ENCODE peak calls at places on chromosomes 5 and 9, in five cellular contexts. One of them, this sample, is unnamed.

GRCh38 chr5:150033334-150033733 is 32.8 kb downstream of the HMGXB3 start:
- DNase-seq in BE2C: no peak
- DNase-seq in PC-3: no peak
- DNase-seq in Calu3: no peak
- DNase-seq in GM13977: no peak
- DNase-seq in this sample: no peak

GRCh38 chr5:175025046-175025445 is 300.7 kb downstream of the MSX2 start:
- DNase-seq in BE2C: no peak
- DNase-seq in PC-3: peak
- DNase-seq in Calu3: no peak
- DNase-seq in GM13977: no peak
- DNase-seq in this sample: no peak

GRCh38 chr5:143002459-143003327 is 232.5 kb downstream of the ARHGAP26 start:
- DNase-seq in BE2C: no peak
- DNase-seq in PC-3: peak
- DNase-seq in Calu3: peak
- DNase-seq in GM13977: peak
- DNase-seq in this sample: no peak

GRCh38 chr9:133242241-133242640 is 32.8 kb downstream of the ABO start:
- DNase-seq in BE2C: no peak
- DNase-seq in PC-3: no peak
- DNase-seq in Calu3: no peak
- DNase-seq in GM13977: no peak
- DNase-seq in this sample: no peak

GRCh38 chr9:91655215-91655614 is 231.6 kb upstream of the NFIL3 start:
- DNase-seq in BE2C: no peak
- DNase-seq in PC-3: no peak
- DNase-seq in Calu3: no peak
- DNase-seq in GM13977: no peak
- DNase-seq in this sample: no peak

GRCh38 chr9:130058887-130059286 is 5.2 kb downstream of the GPR107 start:
- DNase-seq in BE2C: no peak
- DNase-seq in PC-3: no peak
- DNase-seq in Calu3: no peak
- DNase-seq in GM13977: no peak
- DNase-seq in this sample: no peak

GRCh38 chr9:34253460-34253837 is 74.6 kb downstream of the UBAP1 start:
- DNase-seq in BE2C: peak
- DNase-seq in PC-3: peak
- DNase-seq in Calu3: no peak
- DNase-seq in GM13977: no peak
- DNase-seq in this sample: no peak

GRCh38 chr9:26939934-26940711 is 6.9 kb downstream of the PLAA start:
- DNase-seq in BE2C: no peak
- DNase-seq in PC-3: no peak
- DNase-seq in Calu3: no peak
- DNase-seq in GM13977: no peak
- DNase-seq in this sample: no peak

GRCh38 chr9:98862936-98863335 is 55.5 kb downstream of the GALNT12 start:
- DNase-seq in BE2C: no peak
- DNase-seq in PC-3: no peak
- DNase-seq in Calu3: no peak
- DNase-seq in GM13977: no peak
- DNase-seq in this sample: no peak

GRCh38 chr9:115531410-115532130 is 413.6 kb upstream of the TNC start:
- DNase-seq in BE2C: no peak
- DNase-seq in PC-3: no peak
- DNase-seq in Calu3: no peak
- DNase-seq in GM13977: no peak
- DNase-seq in this sample: no peak

DNA sequence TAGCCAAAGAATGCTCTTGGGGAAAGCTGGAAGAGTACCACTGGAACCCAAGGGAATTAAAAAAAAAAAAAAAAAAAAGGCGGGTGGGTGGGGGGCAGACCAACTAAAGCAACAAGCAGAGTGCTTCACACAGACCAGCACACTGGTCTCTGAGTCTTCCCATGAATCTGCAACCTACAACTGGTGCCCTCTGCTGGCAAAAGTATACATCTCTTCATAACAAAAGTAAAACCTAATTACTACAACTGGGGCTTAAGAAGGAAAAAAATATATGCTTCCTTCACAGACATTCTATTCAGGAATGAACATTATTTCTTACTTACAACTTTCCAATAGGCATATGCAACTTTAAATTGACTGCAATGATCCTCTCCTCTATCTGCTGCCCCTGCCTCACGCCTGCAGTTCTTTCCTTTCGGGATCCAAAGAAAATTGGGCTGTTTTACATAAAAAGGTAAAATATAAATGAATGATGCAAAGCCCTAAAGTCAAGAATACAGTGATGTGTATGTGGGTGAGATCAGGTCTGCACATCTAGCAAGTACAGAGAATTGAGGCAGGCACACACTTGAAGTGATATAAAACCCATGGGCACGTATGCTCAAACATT is 7.2 kb upstream of the KLHL3 start:
- DNase-seq in BE2C: peak
- DNase-seq in PC-3: peak
- DNase-seq in Calu3: peak
- DNase-seq in GM13977: peak
- DNase-seq in this sample: peak
- TF ChIP-seq CTCF in BE2C: peak
- TF ChIP-seq CTCF in PC-3: peak
- TF ChIP-seq CTCF in Calu3: peak
- TF ChIP-seq CTCF in GM13977: peak
- TF ChIP-seq CTCF in this sample: peak

DNA sequence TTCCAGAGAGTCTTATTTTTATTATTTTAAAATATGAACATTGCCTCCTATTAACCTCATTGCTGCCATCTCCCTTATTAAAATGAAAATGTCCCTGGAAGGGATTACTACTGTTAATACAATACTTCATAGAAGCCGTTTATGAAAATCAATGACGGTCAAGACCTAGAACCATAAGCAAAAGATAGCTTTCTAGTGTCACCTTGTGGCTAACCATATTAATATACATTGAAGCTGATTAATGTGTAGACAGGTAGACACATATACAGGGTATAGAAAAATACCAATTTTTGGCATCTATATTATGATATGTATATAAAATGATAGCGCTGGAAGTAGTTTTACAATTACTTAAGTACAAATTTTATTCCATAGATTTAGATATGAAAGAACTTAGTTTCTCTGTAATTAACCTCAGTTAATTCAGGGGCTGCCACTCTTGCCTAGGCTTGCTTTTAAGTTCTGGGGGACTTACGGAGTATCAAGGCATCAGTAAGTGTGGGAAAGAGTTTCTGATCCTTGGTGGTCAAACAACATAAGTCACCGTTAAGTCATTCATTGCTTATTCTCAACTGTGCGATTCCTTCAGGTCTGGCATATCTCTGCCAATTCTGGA is 2.5 kb upstream of the YTHDC2 start:
- DNase-seq in BE2C: no peak
- DNase-seq in PC-3: peak
- DNase-seq in Calu3: peak
- DNase-seq in GM13977: no peak
- DNase-seq in this sample: no peak
- TF ChIP-seq CTCF in BE2C: peak
- TF ChIP-seq CTCF in PC-3: peak
- TF ChIP-seq CTCF in Calu3: peak
- TF ChIP-seq CTCF in GM13977: peak
- TF ChIP-seq CTCF in this sample: no peak

GRCh38 chr9:38058452-38059232 is 10.4 kb downstream of the SHB start:
- DNase-seq in BE2C: no peak
- DNase-seq in PC-3: no peak
- DNase-seq in Calu3: no peak
- DNase-seq in GM13977: no peak
- DNase-seq in this sample: no peak
- TF ChIP-seq CTCF in BE2C: no peak
- TF ChIP-seq CTCF in PC-3: no peak
- TF ChIP-seq CTCF in Calu3: no peak
- TF ChIP-seq CTCF in GM13977: no peak
- TF ChIP-seq CTCF in this sample: no peak

GRCh38 chr9:36862206-36863145 is 171.6 kb downstream of the PAX5 start:
- DNase-seq in BE2C: peak
- DNase-seq in PC-3: peak
- DNase-seq in Calu3: peak
- DNase-seq in GM13977: no peak
- DNase-seq in this sample: peak
- TF ChIP-seq CTCF in BE2C: peak
- TF ChIP-seq CTCF in PC-3: peak
- TF ChIP-seq CTCF in Calu3: no peak
- TF ChIP-seq CTCF in GM13977: peak
- TF ChIP-seq CTCF in this sample: peak

GRCh38 chr5:73678322-73678740 is 52.3 kb downstream of the ARHGEF28 start:
- DNase-seq in BE2C: no peak
- DNase-seq in PC-3: peak
- DNase-seq in Calu3: peak
- DNase-seq in GM13977: no peak
- DNase-seq in this sample: no peak

GRCh38 chr5:73674669-73675004 is 48.6 kb downstream of the ARHGEF28 start:
- DNase-seq in BE2C: no peak
- DNase-seq in PC-3: no peak
- DNase-seq in Calu3: no peak
- DNase-seq in GM13977: no peak
- DNase-seq in this sample: no peak

GRCh38 chr5:73668422-73669116 is 42.6 kb downstream of the ARHGEF28 start:
- DNase-seq in BE2C: no peak
- DNase-seq in PC-3: no peak
- DNase-seq in Calu3: no peak
- DNase-seq in GM13977: no peak
- DNase-seq in this sample: no peak

GRCh38 chr5:73672130-73672529 is 46.1 kb downstream of the ARHGEF28 start:
- DNase-seq in BE2C: no peak
- DNase-seq in PC-3: no peak
- DNase-seq in Calu3: no peak
- DNase-seq in GM13977: no peak
- DNase-seq in this sample: no peak

DNA sequence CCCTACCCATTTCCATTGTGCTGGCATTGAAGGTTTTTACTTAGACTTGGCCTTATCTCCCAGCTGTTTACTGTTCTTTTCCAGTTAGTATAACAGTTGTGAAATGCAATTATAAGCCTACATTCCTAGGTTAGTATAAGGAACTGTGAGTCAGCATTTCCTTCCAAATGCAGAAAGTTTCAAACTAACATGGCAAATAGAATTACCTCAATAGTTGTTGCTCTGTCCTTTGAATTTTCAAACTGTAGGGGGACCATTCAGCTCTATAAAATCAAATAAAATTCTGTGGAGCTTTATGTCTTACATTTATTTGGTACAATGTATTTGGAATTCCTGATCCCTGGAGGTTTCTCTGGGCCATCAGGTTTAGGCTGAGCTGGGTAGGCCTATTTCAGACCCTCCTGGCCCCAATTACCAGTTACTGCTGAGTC is 47.2 kb downstream of the ARHGEF28 start:
- DNase-seq in BE2C: no peak
- DNase-seq in PC-3: peak
- DNase-seq in Calu3: no peak
- DNase-seq in GM13977: no peak
- DNase-seq in this sample: no peak
- TF ChIP-seq CTCF in BE2C: no peak
- TF ChIP-seq CTCF in PC-3: no peak
- TF ChIP-seq CTCF in Calu3: no peak
- TF ChIP-seq CTCF in GM13977: no peak
- TF ChIP-seq CTCF in this sample: no peak

GRCh38 chr9:21889673-21890072 is 87.2 kb downstream of the MTAP start:
- DNase-seq in BE2C: no peak
- DNase-seq in PC-3: no peak
- DNase-seq in Calu3: no peak
- DNase-seq in GM13977: no peak
- DNase-seq in this sample: no peak
- TF ChIP-seq CTCF in BE2C: no peak
- TF ChIP-seq CTCF in PC-3: no peak
- TF ChIP-seq CTCF in Calu3: no peak
- TF ChIP-seq CTCF in GM13977: no peak
- TF ChIP-seq CTCF in this sample: no peak

DNA sequence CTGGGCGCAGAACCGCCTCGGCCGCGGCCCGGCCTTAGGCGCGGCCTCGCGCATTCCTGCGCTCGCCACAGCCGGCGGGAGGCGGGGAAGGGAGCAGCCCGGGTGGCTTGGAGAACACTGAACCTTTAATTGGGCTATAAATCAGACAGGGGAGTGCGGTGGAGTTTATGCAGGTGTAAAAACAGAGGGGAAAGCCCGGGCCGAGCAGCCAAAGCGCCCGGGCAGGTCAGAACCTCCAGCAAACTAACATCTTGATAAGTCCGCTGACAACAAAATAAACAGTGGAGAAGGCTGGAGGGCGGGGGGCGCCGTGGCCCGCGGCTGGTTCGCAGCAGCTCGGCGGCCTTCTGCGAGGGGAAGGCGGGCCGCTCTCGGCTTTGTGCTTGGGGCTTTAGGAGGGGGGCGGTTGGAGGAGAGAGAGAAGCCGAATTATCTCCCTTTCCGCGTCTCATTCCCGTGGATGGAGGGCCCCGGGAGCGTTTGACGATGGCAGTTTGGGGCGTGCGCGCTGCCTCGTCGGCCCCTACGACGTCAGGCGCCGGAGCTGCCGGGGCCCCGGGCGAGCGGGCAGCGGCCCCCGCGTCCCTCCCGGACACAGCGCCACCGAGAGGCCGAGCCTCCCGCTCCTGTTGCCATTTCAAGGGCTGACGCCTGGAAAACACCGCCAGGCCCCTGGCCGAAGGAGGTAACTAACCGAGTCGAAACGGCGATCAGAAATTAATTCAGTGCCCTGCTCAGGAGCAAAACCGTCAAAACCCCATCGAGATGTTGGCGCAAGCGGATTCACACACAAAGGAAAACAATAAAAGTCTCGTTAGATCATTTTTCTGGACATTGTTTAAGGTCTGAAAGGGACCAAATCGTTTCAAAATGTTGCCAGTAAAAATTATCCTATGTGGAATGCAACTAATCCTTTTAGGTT is 11.2 kb downstream of the FOXD1 start:
- DNase-seq in BE2C: peak
- DNase-seq in PC-3: peak
- DNase-seq in Calu3: peak
- DNase-seq in GM13977: peak
- DNase-seq in this sample: peak
- TF ChIP-seq CTCF in BE2C: peak
- TF ChIP-seq CTCF in PC-3: peak
- TF ChIP-seq CTCF in Calu3: peak
- TF ChIP-seq CTCF in GM13977: peak
- TF ChIP-seq CTCF in this sample: no peak

GRCh38 chr9:136108648-136109266 is 9.9 kb downstream of the TMEM250 start:
- DNase-seq in BE2C: no peak
- DNase-seq in PC-3: no peak
- DNase-seq in Calu3: no peak
- DNase-seq in GM13977: no peak
- DNase-seq in this sample: no peak

GRCh38 chr9:136111910-136112309 is 6.8 kb downstream of the TMEM250 start:
- DNase-seq in BE2C: no peak
- DNase-seq in PC-3: no peak
- DNase-seq in Calu3: no peak
- DNase-seq in GM13977: no peak
- DNase-seq in this sample: no peak

GRCh38 chr9:136109351-136110081 is 9.2 kb downstream of the TMEM250 start:
- DNase-seq in BE2C: peak
- DNase-seq in PC-3: peak
- DNase-seq in Calu3: peak
- DNase-seq in GM13977: peak
- DNase-seq in this sample: peak

GRCh38 chr9:136111190-136111589 is 7.5 kb downstream of the TMEM250 start:
- DNase-seq in BE2C: no peak
- DNase-seq in PC-3: no peak
- DNase-seq in Calu3: no peak
- DNase-seq in GM13977: no peak
- DNase-seq in this sample: no peak

GRCh38 chr9:136110082-136111061 is 8.3 kb downstream of the TMEM250 start:
- DNase-seq in BE2C: no peak
- DNase-seq in PC-3: peak
- DNase-seq in Calu3: no peak
- DNase-seq in GM13977: no peak
- DNase-seq in this sample: no peak
- TF ChIP-seq CTCF in BE2C: peak
- TF ChIP-seq CTCF in PC-3: peak
- TF ChIP-seq CTCF in Calu3: no peak
- TF ChIP-seq CTCF in GM13977: peak
- TF ChIP-seq CTCF in this sample: no peak

This sample was measured in endothelial cell.